ENCODE peak calls at places on chromosomes 3 and 15, in nine cellular contexts. One of them, this sample, is unnamed. For H3K4me1, the result is how much of the 10 kb centered on the place peaks cover.

GRCh38 chr3:177146646-177147045 is 50.6 kb downstream of the TBL1XR1 start:
- DNase-seq in GM23338: no peak
- DNase-seq in neural progenitor cell: no peak
- DNase-seq in hepatocyte: no peak
- DNase-seq in OCI-LY7: no peak
- DNase-seq in SK-N-SH: no peak
- DNase-seq in PC-3: peak
- DNase-seq in HCT116: no peak
- DNase-seq in MM.1S: peak
- DNase-seq in this sample: peak

GRCh38 chr3:133282239-133282638 is 117.6 kb upstream of the BFSP2 start:
- DNase-seq in GM23338: no peak
- DNase-seq in neural progenitor cell: no peak
- DNase-seq in hepatocyte: no peak
- DNase-seq in OCI-LY7: no peak
- DNase-seq in SK-N-SH: no peak
- DNase-seq in PC-3: no peak
- DNase-seq in HCT116: no peak
- DNase-seq in MM.1S: no peak
- DNase-seq in this sample: peak

GRCh38 chr3:124639406-124640237 is 90.6 kb upstream of the UMPS start:
- DNase-seq in GM23338: no peak
- DNase-seq in neural progenitor cell: no peak
- DNase-seq in hepatocyte: peak
- DNase-seq in OCI-LY7: no peak
- DNase-seq in SK-N-SH: no peak
- DNase-seq in PC-3: no peak
- DNase-seq in HCT116: no peak
- DNase-seq in MM.1S: no peak
- DNase-seq in this sample: no peak

GRCh38 chr3:14897266-14897665 is 50.1 kb upstream of the NR2C2 start:
- DNase-seq in GM23338: no peak
- DNase-seq in neural progenitor cell: no peak
- DNase-seq in hepatocyte: no peak
- DNase-seq in OCI-LY7: no peak
- DNase-seq in SK-N-SH: no peak
- DNase-seq in PC-3: no peak
- DNase-seq in HCT116: no peak
- DNase-seq in MM.1S: no peak
- DNase-seq in this sample: no peak

GRCh38 chr3:178112134-178112533 is 424.1 kb upstream of the KCNMB2 start:
- DNase-seq in GM23338: peak
- DNase-seq in neural progenitor cell: no peak
- DNase-seq in hepatocyte: no peak
- DNase-seq in OCI-LY7: no peak
- DNase-seq in SK-N-SH: no peak
- DNase-seq in PC-3: peak
- DNase-seq in HCT116: no peak
- DNase-seq in MM.1S: no peak
- DNase-seq in this sample: no peak

GRCh38 chr3:176759815-176760506 is 437.3 kb downstream of the TBL1XR1 start:
- DNase-seq in GM23338: no peak
- DNase-seq in neural progenitor cell: no peak
- DNase-seq in hepatocyte: peak
- DNase-seq in OCI-LY7: no peak
- DNase-seq in SK-N-SH: no peak
- DNase-seq in PC-3: no peak
- DNase-seq in HCT116: no peak
- DNase-seq in MM.1S: no peak
- DNase-seq in this sample: no peak

GRCh38 chr15:35349916-35350315 is 196.0 kb downstream of the DPH6 start:
- DNase-seq in GM23338: no peak
- DNase-seq in neural progenitor cell: no peak
- DNase-seq in hepatocyte: no peak
- DNase-seq in OCI-LY7: no peak
- DNase-seq in SK-N-SH: no peak
- DNase-seq in PC-3: peak
- DNase-seq in HCT116: no peak
- DNase-seq in MM.1S: no peak
- DNase-seq in this sample: no peak

GRCh38 chr3:62703423-62704167 is 171.6 kb downstream of the CADPS start:
- DNase-seq in GM23338: no peak
- DNase-seq in neural progenitor cell: no peak
- DNase-seq in hepatocyte: no peak
- DNase-seq in OCI-LY7: no peak
- DNase-seq in SK-N-SH: no peak
- DNase-seq in PC-3: no peak
- DNase-seq in HCT116: no peak
- DNase-seq in MM.1S: no peak
- DNase-seq in this sample: no peak

GRCh38 chr15:85383470-85384148 is 3.2 kb downstream of the AKAP13 start:
- DNase-seq in GM23338: no peak
- DNase-seq in neural progenitor cell: no peak
- DNase-seq in hepatocyte: no peak
- DNase-seq in OCI-LY7: peak
- DNase-seq in SK-N-SH: no peak
- DNase-seq in PC-3: no peak
- DNase-seq in HCT116: no peak
- DNase-seq in MM.1S: no peak
- DNase-seq in this sample: no peak

GRCh38 chr3:72280876-72281275 is 495.9 kb upstream of the PROK2 start:
- DNase-seq in GM23338: no peak
- DNase-seq in neural progenitor cell: no peak
- DNase-seq in hepatocyte: no peak
- DNase-seq in OCI-LY7: no peak
- DNase-seq in SK-N-SH: no peak
- DNase-seq in PC-3: no peak
- DNase-seq in HCT116: no peak
- DNase-seq in MM.1S: no peak
- DNase-seq in this sample: no peak

GRCh38 chr3:173066044-173066679 is 74.9 kb downstream of the SPATA16 start:
- DNase-seq in GM23338: no peak
- DNase-seq in neural progenitor cell: peak
- DNase-seq in hepatocyte: peak
- DNase-seq in OCI-LY7: no peak
- DNase-seq in SK-N-SH: peak
- DNase-seq in PC-3: peak
- DNase-seq in HCT116: no peak
- DNase-seq in MM.1S: peak
- DNase-seq in this sample: peak

GRCh38 chr15:58520936-58521292 is 89.1 kb downstream of the LIPC start:
- DNase-seq in GM23338: no peak
- DNase-seq in neural progenitor cell: peak
- DNase-seq in hepatocyte: no peak
- DNase-seq in OCI-LY7: no peak
- DNase-seq in SK-N-SH: peak
- DNase-seq in PC-3: no peak
- DNase-seq in HCT116: no peak
- DNase-seq in MM.1S: no peak
- DNase-seq in this sample: no peak

GRCh38 chr3:52494446-52494845 is 692 bp upstream of the STAB1 start:
- DNase-seq in GM23338: peak
- DNase-seq in neural progenitor cell: no peak
- DNase-seq in hepatocyte: no peak
- DNase-seq in OCI-LY7: no peak
- DNase-seq in SK-N-SH: no peak
- DNase-seq in PC-3: no peak
- DNase-seq in HCT116: no peak
- DNase-seq in MM.1S: no peak
- DNase-seq in this sample: no peak

GRCh38 chr15:95995375-95996168 is 334.9 kb upstream of the NR2F2 start:
- DNase-seq in GM23338: no peak
- DNase-seq in neural progenitor cell: no peak
- DNase-seq in hepatocyte: no peak
- DNase-seq in OCI-LY7: no peak
- DNase-seq in SK-N-SH: no peak
- DNase-seq in PC-3: peak
- DNase-seq in HCT116: no peak
- DNase-seq in MM.1S: no peak
- DNase-seq in this sample: peak

GRCh38 chr3:10983219-10983916 is 9.2 kb upstream of the SLC6A1 start:
- DNase-seq in GM23338: peak
- DNase-seq in neural progenitor cell: peak
- DNase-seq in hepatocyte: peak
- DNase-seq in OCI-LY7: peak
- DNase-seq in SK-N-SH: peak
- DNase-seq in PC-3: peak
- DNase-seq in HCT116: peak
- DNase-seq in MM.1S: peak
- DNase-seq in this sample: peak

GRCh38 chr3:8328971-8329370 is 172.7 kb upstream of the LMCD1 start:
- DNase-seq in GM23338: no peak
- DNase-seq in neural progenitor cell: no peak
- DNase-seq in hepatocyte: no peak
- DNase-seq in OCI-LY7: no peak
- DNase-seq in SK-N-SH: peak
- DNase-seq in PC-3: no peak
- DNase-seq in HCT116: no peak
- DNase-seq in MM.1S: no peak
- DNase-seq in this sample: no peak

GRCh38 chr3:43584043-43584826 is 37.6 kb downstream of the ANO10 start:
- DNase-seq in GM23338: no peak
- DNase-seq in neural progenitor cell: no peak
- DNase-seq in hepatocyte: no peak
- DNase-seq in OCI-LY7: no peak
- DNase-seq in SK-N-SH: no peak
- DNase-seq in PC-3: no peak
- DNase-seq in HCT116: no peak
- DNase-seq in MM.1S: no peak
- DNase-seq in this sample: peak

GRCh38 chr15:85615930-85616329 is 178.8 kb downstream of the KLHL25 start:
- DNase-seq in GM23338: peak
- DNase-seq in neural progenitor cell: peak
- DNase-seq in hepatocyte: peak
- DNase-seq in OCI-LY7: peak
- DNase-seq in SK-N-SH: peak
- DNase-seq in PC-3: peak
- DNase-seq in HCT116: peak
- DNase-seq in MM.1S: peak
- DNase-seq in this sample: peak

GRCh38 chr3:120162400-120162799 is 68.2 kb upstream of the GSK3B start:
- DNase-seq in GM23338: no peak
- DNase-seq in neural progenitor cell: no peak
- DNase-seq in hepatocyte: no peak
- DNase-seq in OCI-LY7: no peak
- DNase-seq in SK-N-SH: no peak
- DNase-seq in PC-3: no peak
- DNase-seq in HCT116: no peak
- DNase-seq in MM.1S: no peak
- DNase-seq in this sample: peak

GRCh38 chr3:16290007-16290826 is 25.2 kb downstream of the OXNAD1 start:
- DNase-seq in GM23338: peak
- DNase-seq in neural progenitor cell: peak
- DNase-seq in hepatocyte: peak
- DNase-seq in OCI-LY7: peak
- DNase-seq in SK-N-SH: peak
- DNase-seq in PC-3: peak
- DNase-seq in HCT116: peak
- DNase-seq in MM.1S: peak
- DNase-seq in this sample: peak

GRCh38 chr15:72991026-72991425 is 61.2 kb upstream of the NEO1 start:
- DNase-seq in GM23338: no peak
- DNase-seq in neural progenitor cell: no peak
- DNase-seq in hepatocyte: no peak
- DNase-seq in OCI-LY7: no peak
- DNase-seq in SK-N-SH: no peak
- DNase-seq in PC-3: no peak
- DNase-seq in HCT116: no peak
- DNase-seq in MM.1S: no peak
- DNase-seq in this sample: peak

GRCh38 chr15:45185069-45185779 is 2.5 kb downstream of the SHF start:
- DNase-seq in GM23338: no peak
- DNase-seq in neural progenitor cell: no peak
- DNase-seq in hepatocyte: no peak
- DNase-seq in OCI-LY7: no peak
- DNase-seq in SK-N-SH: peak
- DNase-seq in PC-3: no peak
- DNase-seq in HCT116: no peak
- DNase-seq in MM.1S: no peak
- DNase-seq in this sample: no peak
- H3K4me1 ChIP-seq in GM23338: half or more
- H3K4me1 ChIP-seq in neural progenitor cell: under half
- H3K4me1 ChIP-seq in hepatocyte: under half
- H3K4me1 ChIP-seq in OCI-LY7: under half
- H3K4me1 ChIP-seq in SK-N-SH: half or more
- H3K4me1 ChIP-seq in PC-3: under half
- H3K4me1 ChIP-seq in HCT116: under half
- H3K4me1 ChIP-seq in MM.1S: under half
- H3K4me1 ChIP-seq in this sample: under half

GRCh38 chr3:191350389-191351090 is 20.2 kb upstream of the UTS2B start:
- DNase-seq in GM23338: no peak
- DNase-seq in neural progenitor cell: no peak
- DNase-seq in hepatocyte: no peak
- DNase-seq in OCI-LY7: no peak
- DNase-seq in SK-N-SH: no peak
- DNase-seq in PC-3: peak
- DNase-seq in HCT116: no peak
- DNase-seq in MM.1S: no peak
- DNase-seq in this sample: no peak
- TF ChIP-seq EZH2phosphoT487 in GM23338: no peak
- TF ChIP-seq EZH2phosphoT487 in neural progenitor cell: no peak
- TF ChIP-seq EZH2phosphoT487 in hepatocyte: no peak
- TF ChIP-seq EZH2phosphoT487 in OCI-LY7: no peak
- TF ChIP-seq EZH2phosphoT487 in SK-N-SH: no peak
- TF ChIP-seq EZH2phosphoT487 in PC-3: no peak
- TF ChIP-seq EZH2phosphoT487 in HCT116: no peak
- TF ChIP-seq EZH2phosphoT487 in MM.1S: no peak
- TF ChIP-seq EZH2phosphoT487 in this sample: no peak

GRCh38 chr3:195258449-195259145 is 12.4 kb downstream of the XXYLT1 start:
- DNase-seq in GM23338: no peak
- DNase-seq in neural progenitor cell: no peak
- DNase-seq in hepatocyte: no peak
- DNase-seq in OCI-LY7: peak
- DNase-seq in SK-N-SH: no peak
- DNase-seq in PC-3: no peak
- DNase-seq in HCT116: no peak
- DNase-seq in MM.1S: no peak
- DNase-seq in this sample: no peak
- H3K4me1 ChIP-seq in GM23338: under half
- H3K4me1 ChIP-seq in neural progenitor cell: under half
- H3K4me1 ChIP-seq in hepatocyte: under half
- H3K4me1 ChIP-seq in OCI-LY7: under half
- H3K4me1 ChIP-seq in SK-N-SH: half or more
- H3K4me1 ChIP-seq in PC-3: under half
- H3K4me1 ChIP-seq in HCT116: under half
- H3K4me1 ChIP-seq in MM.1S: under half
- H3K4me1 ChIP-seq in this sample: under half

DNA sequence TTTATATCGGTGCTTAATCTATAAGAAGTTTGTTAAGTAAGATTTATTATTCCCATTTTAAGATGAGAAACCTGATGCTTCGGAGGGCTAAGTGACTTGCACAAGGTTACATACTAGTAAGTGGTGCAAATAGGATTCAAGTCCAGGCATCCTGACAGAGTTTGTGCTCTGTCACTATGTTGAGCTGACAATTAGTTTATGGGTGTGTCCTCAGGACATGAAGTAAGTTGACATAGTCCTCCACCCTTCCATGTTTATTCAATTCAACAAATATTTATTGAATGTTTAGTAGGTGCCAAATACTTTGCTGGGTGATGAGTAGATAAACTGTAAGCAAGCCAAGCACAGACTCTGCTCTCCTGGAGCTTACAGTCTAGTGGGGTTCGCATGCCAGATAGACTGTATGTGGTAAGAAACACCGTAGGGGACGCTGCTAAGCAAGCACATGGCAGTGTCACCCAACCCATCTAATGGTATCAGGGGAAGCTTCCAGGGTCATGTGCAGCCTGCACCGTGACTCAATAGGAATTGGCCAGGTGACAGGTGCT is 342.7 kb upstream of the SATB1 start:
- DNase-seq in GM23338: no peak
- DNase-seq in neural progenitor cell: no peak
- DNase-seq in hepatocyte: no peak
- DNase-seq in OCI-LY7: no peak
- DNase-seq in SK-N-SH: no peak
- DNase-seq in PC-3: peak
- DNase-seq in HCT116: no peak
- DNase-seq in MM.1S: no peak
- DNase-seq in this sample: no peak
- TF ChIP-seq EZH2phosphoT487 in GM23338: no peak
- TF ChIP-seq EZH2phosphoT487 in neural progenitor cell: no peak
- TF ChIP-seq EZH2phosphoT487 in hepatocyte: no peak
- TF ChIP-seq EZH2phosphoT487 in OCI-LY7: no peak
- TF ChIP-seq EZH2phosphoT487 in SK-N-SH: no peak
- TF ChIP-seq EZH2phosphoT487 in PC-3: no peak
- TF ChIP-seq EZH2phosphoT487 in HCT116: no peak
- TF ChIP-seq EZH2phosphoT487 in MM.1S: no peak
- TF ChIP-seq EZH2phosphoT487 in this sample: no peak

This sample was measured in GM23248.